ENCODE peak calls at places on chromosomes 16 and 17, in five cellular contexts. L is NCI-H510A treated with DMSO at 0.1 percent for 48 hours, U is uterus, D is SHP77, E is NCI-H1105 treated with DMSO at 0.1 percent for 48 hours. R is an unnamed sample.
A peak's percentile ranks its signal among the peaks of the same experiment; 100 is the strongest.

GRCh38 chr17:68789203-68789962 is 165.8 kb downstream of the ABCA8 start:
- DNase-seq in L (no peak), U (no peak), D (no peak), E (no peak), R (no peak)

GRCh38 chr17:61223725-61224124 is 175.9 kb upstream of the TBX2 start:
- DNase-seq in L (no peak), U (no peak), D (no peak), E (no peak), R (no peak)

GRCh38 chr17:5535436-5535835 is 48.9 kb downstream of the NLRP1 start:
- DNase-seq in L (no peak), U (no peak), D (no peak), E (no peak), R (no peak)

GRCh38 chr17:55154101-55154500 is 110.7 kb upstream of the HLF start:
- DNase-seq in L (peak; percentile 79), U (no peak), D (no peak), E (no peak), R (peak; percentile 45)

GRCh38 chr17:7475764-7476422 is 3.5 kb downstream of the ZBTB4 start:
- DNase-seq in L (no peak), U (peak; percentile 59), D (no peak), E (no peak), R (no peak)

GRCh38 chr17:12463102-12463501 is 202.6 kb upstream of the MYOCD start:
- DNase-seq in L (no peak), U (no peak), D (no peak), E (no peak), R (no peak)

GRCh38 chr17:81090361-81091133 is 55.6 kb downstream of the BAIAP2 start:
- DNase-seq in L (no peak), U (no peak), D (no peak), E (no peak), R (no peak)

GRCh38 chr16:30368122-30368791 is 2.0 kb downstream of the TBC1D10B start:
- DNase-seq in L (peak; percentile 36), U (no peak), D (no peak), E (no peak), R (no peak)

GRCh38 chr16:67447508-67448076 is 16.7 kb downstream of the HSD11B2 start:
- DNase-seq in L (peak; percentile 8), U (peak; percentile 65), D (peak; percentile 51), E (no peak), R (no peak)

GRCh38 chr17:27552467-27552779 is 78.6 kb upstream of the LGALS9 start:
- DNase-seq in L (no peak), U (no peak), D (no peak), E (no peak), R (no peak)

GRCh38 chr17:2365132-2365531 is 27.8 kb downstream of the SGSM2 start:
- DNase-seq in L (no peak), U (no peak), D (no peak), E (no peak), R (no peak)

GRCh38 chr17:66300956-66301355 is 1.5 kb upstream of the PRKCA start:
- DNase-seq in L (no peak), U (no peak), D (no peak), E (no peak), R (no peak)

GRCh38 chr17:58333396-58334207 is 5.0 kb upstream of the TSPOAP1 start:
- DNase-seq in L (no peak), U (no peak), D (no peak), E (no peak), R (no peak)

GRCh38 chr16:49856741-49857330 is 924 bp upstream of the ZNF423 start:
- DNase-seq in L (peak; percentile 64), U (peak; percentile 78), D (no peak), E (peak; percentile 72), R (no peak)

GRCh38 chr17:70896843-70897242 is 727.5 kb downstream of the KCNJ2 start:
- DNase-seq in L (no peak), U (no peak), D (no peak), E (no peak), R (no peak)

GRCh38 chr16:77432264-77432663 is 2.6 kb downstream of the ADAMTS18 start:
- DNase-seq in L (no peak), U (no peak), D (no peak), E (no peak), R (no peak)

GRCh38 chr17:58328195-58329034 is at the start of gene TSPOAP1:
- DNase-seq in L (no peak), U (no peak), D (no peak), E (no peak), R (no peak)

GRCh38 chr16:87560428-87561199 is 41.7 kb upstream of the JPH3 start:
- DNase-seq in L (no peak), U (no peak), D (no peak), E (no peak), R (no peak)

GRCh38 chr16:11581677-11582076 is 5.0 kb downstream of the LITAF start:
- DNase-seq in L (no peak), U (no peak), D (no peak), E (no peak), R (no peak)

GRCh38 chr17:68011199-68011665 is 15.0 kb upstream of the C17orf58 start:
- DNase-seq in L (peak; percentile 67), U (peak; percentile 36), D (peak; percentile 26), E (no peak), R (no peak)

GRCh38 chr17:43702636-43703035 is 40.9 kb upstream of the MEOX1 start:
- DNase-seq in L (no peak), U (no peak), D (peak; percentile 14), E (no peak), R (no peak)

GRCh38 chr17:56521439-56522141 is 71.9 kb upstream of the NOG start:
- DNase-seq in L (no peak), U (no peak), D (no peak), E (no peak), R (no peak)

GRCh38 chr16:19139436-19140091 is 25.8 kb downstream of the ITPRIPL2 start:
- DNase-seq in L (peak; percentile 84), U (no peak), D (no peak), E (no peak), R (no peak)

GRCh38 chr17:72790194-72790593 is 302.3 kb downstream of the SLC39A11 start:
- DNase-seq in L (no peak), U (no peak), D (no peak), E (no peak), R (no peak)

GRCh38 chr16:87860553-87861299 is 8.6 kb downstream of the SLC7A5 start:
- DNase-seq in L (no peak), U (no peak), D (peak; percentile 83), E (no peak), R (no peak)

GRCh38 chr17:79836952-79837887 is 2.0 kb downstream of the CBX4 start:
- DNase-seq in L (peak; percentile 53), U (peak; percentile 43), D (peak; percentile 27), E (no peak), R (peak; percentile 69)

GRCh38 chr17:12790806-12791148 is 1.5 kb downstream of the ARHGAP44 start:
- DNase-seq in L (no peak), U (no peak), D (no peak), E (no peak), R (no peak)

GRCh38 chr17:1347681-1348318 is 52.2 kb downstream of the YWHAE start:
- DNase-seq in L (no peak), U (no peak), D (no peak), E (no peak), R (no peak)

GRCh38 chr17:27429666-27430382 is 26.4 kb upstream of the KSR1 start:
- DNase-seq in L (no peak), U (no peak), D (no peak), E (no peak), R (no peak)

GRCh38 chr16:19375561-19376158 is 42.0 kb upstream of the TMC5 start:
- DNase-seq in L (peak; percentile 99), U (peak; percentile 29), D (no peak), E (peak; percentile 39), R (no peak)

GRCh38 chr16:1430759-1431496 is at the start of gene PERCC1:
- DNase-seq in L (peak; percentile 47), U (no peak), D (peak; percentile 83), E (no peak), R (peak; percentile 84)

GRCh38 chr17:81033535-81034167 is 1.3 kb upstream of the BAIAP2 start:
- DNase-seq in L (no peak), U (no peak), D (no peak), E (no peak), R (no peak)

GRCh38 chr16:84647830-84648594 is at the start of gene KLHL36:
- DNase-seq in L (peak; percentile 68), U (peak; percentile 73), D (peak; percentile 12), E (peak; percentile 10), R (no peak)

GRCh38 chr17:76382305-76382802 is 2.1 kb upstream of the SPHK1 start:
- DNase-seq in L (no peak), U (no peak), D (no peak), E (no peak), R (no peak)

R was measured in NCI-H2029.